ENCODE peak calls at places on chromosomes 11 and 22, in five cellular contexts. One of them, this sample, is unnamed.

GRCh38 chr11:114162719-114163123 is 103.2 kb downstream of the ZBTB16 start:
- DNase-seq in body of pancreas: peak
- DNase-seq in cardiac muscle cell: peak
- DNase-seq in IMR-90: peak
- DNase-seq in neural progenitor cell: no peak
- DNase-seq in this sample: peak

GRCh38 chr11:62179995-62180394 is 10.0 kb upstream of the SCGB1D1 start:
- DNase-seq in IMR-90: no peak
- DNase-seq in cardiac muscle cell: no peak
- DNase-seq in body of pancreas: no peak
- DNase-seq in neural progenitor cell: no peak
- DNase-seq in this sample: no peak

GRCh38 chr22:45322873-45323525 is 13.3 kb downstream of the FAM118A start:
- DNase-seq in neural progenitor cell: no peak
- DNase-seq in cardiac muscle cell: no peak
- DNase-seq in body of pancreas: no peak
- DNase-seq in IMR-90: no peak
- DNase-seq in this sample: no peak

GRCh38 chr22:17772249-17772962 is 1.9 kb downstream of the BID start:
- DNase-seq in IMR-90: peak
- DNase-seq in body of pancreas: no peak
- DNase-seq in cardiac muscle cell: no peak
- DNase-seq in neural progenitor cell: no peak
- DNase-seq in this sample: no peak

GRCh38 chr22:31193092-31193491 is 19.0 kb upstream of the LIMK2 start:
- DNase-seq in IMR-90: no peak
- DNase-seq in cardiac muscle cell: no peak
- DNase-seq in body of pancreas: no peak
- DNase-seq in neural progenitor cell: no peak
- DNase-seq in this sample: no peak

GRCh38 chr11:83540112-83540675 is 254.0 kb upstream of the CCDC90B start:
- DNase-seq in cardiac muscle cell: no peak
- DNase-seq in IMR-90: peak
- DNase-seq in neural progenitor cell: peak
- DNase-seq in body of pancreas: no peak
- DNase-seq in this sample: no peak

GRCh38 chr22:46547179-46547882 is 9.9 kb upstream of the CELSR1 start:
- DNase-seq in neural progenitor cell: peak
- DNase-seq in cardiac muscle cell: peak
- DNase-seq in body of pancreas: no peak
- DNase-seq in IMR-90: peak
- DNase-seq in this sample: no peak

GRCh38 chr11:97118756-97119155 is 728.9 kb downstream of the JRKL start:
- DNase-seq in cardiac muscle cell: no peak
- DNase-seq in IMR-90: no peak
- DNase-seq in body of pancreas: no peak
- DNase-seq in neural progenitor cell: no peak
- DNase-seq in this sample: no peak

GRCh38 chr11:14007566-14007965 is 45.0 kb downstream of the SPON1 start:
- DNase-seq in IMR-90: no peak
- DNase-seq in neural progenitor cell: no peak
- DNase-seq in cardiac muscle cell: no peak
- DNase-seq in body of pancreas: no peak
- DNase-seq in this sample: no peak

GRCh38 chr11:15968461-15969130 is 387.8 kb downstream of the SOX6 start:
- DNase-seq in body of pancreas: no peak
- DNase-seq in cardiac muscle cell: peak
- DNase-seq in IMR-90: no peak
- DNase-seq in neural progenitor cell: peak
- DNase-seq in this sample: no peak

GRCh38 chr11:114783805-114784204 is 105.5 kb downstream of the NXPE2 start:
- DNase-seq in neural progenitor cell: no peak
- DNase-seq in cardiac muscle cell: no peak
- DNase-seq in IMR-90: no peak
- DNase-seq in body of pancreas: no peak
- DNase-seq in this sample: no peak

GRCh38 chr11:117529767-117530166 is 202.1 kb downstream of the CEP164 start:
- DNase-seq in IMR-90: no peak
- DNase-seq in neural progenitor cell: no peak
- DNase-seq in body of pancreas: no peak
- DNase-seq in cardiac muscle cell: no peak
- DNase-seq in this sample: no peak

GRCh38 chr11:111302298-111302697 is 4.0 kb downstream of the POU2AF3 start:
- DNase-seq in IMR-90: no peak
- DNase-seq in body of pancreas: no peak
- DNase-seq in cardiac muscle cell: no peak
- DNase-seq in neural progenitor cell: no peak
- DNase-seq in this sample: no peak

GRCh38 chr11:95076416-95076815 is 9.7 kb downstream of the SRSF8 start:
- DNase-seq in cardiac muscle cell: peak
- DNase-seq in neural progenitor cell: no peak
- DNase-seq in IMR-90: peak
- DNase-seq in body of pancreas: peak
- DNase-seq in this sample: no peak

GRCh38 chr22:24758164-24758799 is 16.2 kb downstream of the PIWIL3 start:
- DNase-seq in body of pancreas: peak
- DNase-seq in neural progenitor cell: peak
- DNase-seq in cardiac muscle cell: peak
- DNase-seq in IMR-90: peak
- DNase-seq in this sample: peak

GRCh38 chr11:86459682-86460460 is 85.2 kb downstream of the CCDC81 start:
- DNase-seq in neural progenitor cell: no peak
- DNase-seq in cardiac muscle cell: peak
- DNase-seq in IMR-90: peak
- DNase-seq in body of pancreas: peak
- DNase-seq in this sample: peak

GRCh38 chr11:102007567-102008437 is 39.4 kb upstream of the CFAP300 start:
- DNase-seq in cardiac muscle cell: peak
- DNase-seq in body of pancreas: no peak
- DNase-seq in neural progenitor cell: peak
- DNase-seq in IMR-90: peak
- DNase-seq in this sample: peak

GRCh38 chr22:31747441-31747840 is 2.5 kb downstream of the PRR14L start:
- DNase-seq in neural progenitor cell: peak
- DNase-seq in cardiac muscle cell: no peak
- DNase-seq in body of pancreas: no peak
- DNase-seq in IMR-90: no peak
- DNase-seq in this sample: no peak

GRCh38 chr11:93986716-93987115 is 34.4 kb upstream of the HEPHL1 start:
- DNase-seq in neural progenitor cell: no peak
- DNase-seq in IMR-90: peak
- DNase-seq in body of pancreas: peak
- DNase-seq in cardiac muscle cell: peak
- DNase-seq in this sample: no peak

GRCh38 chr11:33719587-33719986 is 16.6 kb downstream of the CD59 start:
- DNase-seq in cardiac muscle cell: no peak
- DNase-seq in neural progenitor cell: no peak
- DNase-seq in IMR-90: no peak
- DNase-seq in body of pancreas: no peak
- DNase-seq in this sample: no peak

GRCh38 chr11:121467965-121468364 is 15.2 kb upstream of the SORL1-AS1 start:
- DNase-seq in IMR-90: no peak
- DNase-seq in cardiac muscle cell: no peak
- DNase-seq in body of pancreas: no peak
- DNase-seq in neural progenitor cell: no peak
- DNase-seq in this sample: no peak

GRCh38 chr22:30879398-30879797 is 89.2 kb downstream of the MORC2 start:
- DNase-seq in IMR-90: no peak
- DNase-seq in body of pancreas: no peak
- DNase-seq in neural progenitor cell: no peak
- DNase-seq in cardiac muscle cell: no peak
- DNase-seq in this sample: no peak

DNA sequence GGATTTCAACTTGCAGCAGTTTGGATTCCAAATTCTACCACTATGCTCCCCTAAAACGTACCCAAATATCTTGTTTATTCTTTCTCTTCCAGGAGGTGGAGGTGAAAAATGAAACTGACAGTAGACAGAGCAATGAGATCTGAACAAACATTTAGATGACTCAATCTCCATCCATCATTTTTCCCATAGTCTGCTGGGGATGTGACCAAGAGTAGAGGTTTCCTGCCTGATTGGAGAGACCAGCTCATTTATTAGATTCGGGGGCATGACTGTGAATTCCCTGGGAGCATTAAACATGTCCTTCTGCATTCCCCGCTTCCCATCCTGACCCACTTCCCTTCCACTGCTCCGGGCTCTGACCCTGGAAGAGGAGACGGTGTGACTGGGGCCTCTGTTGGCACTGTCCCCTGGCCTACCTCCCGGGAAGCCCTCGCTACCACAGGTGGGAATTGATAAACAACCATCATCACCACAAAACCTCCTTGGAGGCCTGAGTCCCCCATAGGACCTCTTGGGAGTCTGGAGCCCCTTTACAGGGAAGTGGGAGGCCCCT is 20.3 kb downstream of the DKK3 start:
- DNase-seq in neural progenitor cell: no peak
- DNase-seq in body of pancreas: no peak
- DNase-seq in IMR-90: peak
- DNase-seq in cardiac muscle cell: no peak
- DNase-seq in this sample: no peak
- H3K4me3 ChIP-seq in neural progenitor cell: no peak
- H3K4me3 ChIP-seq in body of pancreas: no peak
- H3K4me3 ChIP-seq in IMR-90: no peak
- H3K4me3 ChIP-seq in cardiac muscle cell: no peak
- H3K4me3 ChIP-seq in this sample: no peak

GRCh38 chr22:38572065-38572464 is 2.1 kb upstream of the DMC1 start:
- DNase-seq in cardiac muscle cell: peak
- DNase-seq in neural progenitor cell: peak
- DNase-seq in IMR-90: peak
- DNase-seq in body of pancreas: peak
- DNase-seq in this sample: no peak
- TF ChIP-seq CTCF in cardiac muscle cell: peak
- TF ChIP-seq CTCF in neural progenitor cell: peak
- TF ChIP-seq CTCF in IMR-90: peak
- TF ChIP-seq CTCF in body of pancreas: peak
- TF ChIP-seq CTCF in this sample: peak

GRCh38 chr11:65353376-65353775 is 1.2 kb upstream of the TIGD3 start:
- DNase-seq in IMR-90: no peak
- DNase-seq in neural progenitor cell: no peak
- DNase-seq in cardiac muscle cell: no peak
- DNase-seq in body of pancreas: no peak
- DNase-seq in this sample: no peak

GRCh38 chr11:65355013-65355775 is 643 bp downstream of the TIGD3 start:
- DNase-seq in IMR-90: no peak
- DNase-seq in neural progenitor cell: peak
- DNase-seq in body of pancreas: no peak
- DNase-seq in cardiac muscle cell: no peak
- DNase-seq in this sample: no peak

GRCh38 chr11:65354265-65355012 is at the start of gene TIGD3:
- DNase-seq in cardiac muscle cell: peak
- DNase-seq in IMR-90: peak
- DNase-seq in neural progenitor cell: peak
- DNase-seq in body of pancreas: peak
- DNase-seq in this sample: peak

GRCh38 chr11:65352783-65353182 is 1.8 kb upstream of the TIGD3 start:
- DNase-seq in body of pancreas: no peak
- DNase-seq in IMR-90: peak
- DNase-seq in neural progenitor cell: no peak
- DNase-seq in cardiac muscle cell: peak
- DNase-seq in this sample: no peak

DNA sequence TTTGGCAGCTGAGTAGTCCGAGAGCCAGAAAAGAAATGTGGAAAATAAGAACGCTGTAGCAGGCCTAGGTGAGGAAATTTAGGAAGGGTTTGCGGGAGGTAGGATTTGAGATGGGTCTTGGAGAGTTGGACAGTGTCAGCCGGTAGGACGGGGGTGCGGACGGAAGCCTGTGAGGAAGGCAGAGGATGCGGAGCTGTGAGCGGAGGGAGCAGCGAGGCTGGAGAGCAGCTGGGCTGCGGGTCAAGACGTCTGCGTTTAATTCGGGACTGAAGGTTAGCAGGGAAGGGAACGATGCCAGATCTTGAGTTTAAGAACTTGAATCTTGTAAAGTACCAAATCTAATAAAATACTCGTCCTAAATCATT is 669 bp upstream of the TIGD3 start:
- DNase-seq in cardiac muscle cell: no peak
- DNase-seq in IMR-90: no peak
- DNase-seq in neural progenitor cell: no peak
- DNase-seq in body of pancreas: no peak
- DNase-seq in this sample: no peak
- H3K4me3 ChIP-seq in cardiac muscle cell: peak
- H3K4me3 ChIP-seq in IMR-90: peak
- H3K4me3 ChIP-seq in neural progenitor cell: peak
- H3K4me3 ChIP-seq in body of pancreas: no peak
- H3K4me3 ChIP-seq in this sample: peak

DNA sequence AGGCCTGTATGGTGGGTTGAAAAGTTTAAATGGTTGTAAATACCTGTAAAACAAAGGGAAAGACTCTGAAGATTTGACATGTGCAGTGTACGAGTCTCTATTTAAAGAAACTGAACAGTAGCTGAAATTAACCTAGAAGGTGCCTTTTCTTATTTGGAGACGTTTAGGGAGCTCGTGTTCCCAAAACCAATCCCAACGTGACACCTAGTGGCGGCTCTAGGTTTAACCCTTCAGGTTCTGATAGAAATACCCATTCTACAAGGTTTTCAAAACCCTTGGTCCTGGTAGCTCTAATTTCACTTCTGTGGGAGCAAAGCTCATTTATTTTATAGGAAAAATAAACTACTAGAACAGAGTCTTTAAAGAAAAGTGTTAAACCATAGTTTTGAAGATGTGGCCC is 258.3 kb downstream of the LRRC4C start:
- DNase-seq in body of pancreas: no peak
- DNase-seq in cardiac muscle cell: peak
- DNase-seq in neural progenitor cell: peak
- DNase-seq in IMR-90: peak
- DNase-seq in this sample: peak
- TF ChIP-seq CTCF in body of pancreas: no peak
- TF ChIP-seq CTCF in cardiac muscle cell: peak
- TF ChIP-seq CTCF in neural progenitor cell: peak
- TF ChIP-seq CTCF in IMR-90: peak
- TF ChIP-seq CTCF in this sample: peak

This sample was measured in HFF-Myc.